ENCODE peak calls at places on chromosomes 7 and 10, in four cellular contexts. A, S, T and R are unnamed samples.

GRCh38 chr7:158645842-158646241 is 58.2 kb upstream of the PTPRN2 start:
- ATAC-seq in A (no peak), S (no peak), T (no peak), R (no peak)

GRCh38 chr7:9082203-9082602 is 648.8 kb downstream of the NXPH1 start:
- ATAC-seq in A (peak; percentile 56), S (no peak), T (no peak), R (no peak)

GRCh38 chr7:149241695-149242094 is 2.2 kb downstream of the ZNF212 start:
- ATAC-seq in A (no peak), S (no peak), T (no peak), R (no peak)

GRCh38 chr10:101292194-101293006 is 61.6 kb upstream of the BTRC start:
- ATAC-seq in A (peak; percentile 4), S (no peak), T (peak; percentile 33), R (peak; percentile 11)

GRCh38 chr10:21740989-21741388 is 207.0 kb downstream of the MLLT10 start:
- ATAC-seq in A (no peak), S (no peak), T (no peak), R (no peak)

GRCh38 chr7:97026705-97027426 is 2.2 kb upstream of the DLX5 start:
- ATAC-seq in A (no peak), S (peak; percentile 25), T (peak; percentile 54), R (no peak)

GRCh38 chr7:47659664-47660462 is 78.0 kb upstream of the TNS3 start:
- ATAC-seq in A (no peak), S (no peak), T (no peak), R (no peak)

GRCh38 chr10:4678023-4678950 is 147.7 kb upstream of the AKR1E2 start:
- ATAC-seq in A (no peak), S (no peak), T (peak; percentile 63), R (peak; percentile 87)

GRCh38 chr7:75971961-75972763 is 22.2 kb downstream of the TMEM120A start:
- ATAC-seq in A (peak; percentile 91), S (no peak), T (peak; percentile 53), R (peak; percentile 77)

GRCh38 chr10:484441-484924 is 205.0 kb downstream of the DIP2C start:
- ATAC-seq in A (peak; percentile 80), S (peak; percentile 88), T (peak; percentile 27), R (peak; percentile 48)

GRCh38 chr7:143248781-143249354 is 14.4 kb upstream of the GSTK1 start:
- ATAC-seq in A (no peak), S (no peak), T (no peak), R (no peak)

GRCh38 chr10:114920459-114920858 is 17.5 kb upstream of the TRUB1 start:
- ATAC-seq in A (no peak), S (no peak), T (no peak), R (no peak)

GRCh38 chr10:96390460-96390864 is 31.7 kb upstream of the OPALIN start:
- ATAC-seq in A (no peak), S (no peak), T (no peak), R (peak; percentile 89)

GRCh38 chr7:120404042-120404441 is 131.1 kb downstream of the KCND2 start:
- ATAC-seq in A (no peak), S (peak; percentile 50), T (no peak), R (no peak)

GRCh38 chr10:102341038-102341688 is 54.3 kb upstream of the NFKB2 start:
- ATAC-seq in A (no peak), S (peak; percentile 40), T (no peak), R (no peak)

GRCh38 chr10:129605986-129606518 is 139.0 kb downstream of the MGMT start:
- ATAC-seq in A (peak; percentile 44), S (peak; percentile 62), T (no peak), R (no peak)

GRCh38 chr7:26237035-26237807 is 35.7 kb downstream of the CBX3 start:
- ATAC-seq in A (no peak), S (no peak), T (no peak), R (no peak)

GRCh38 chr7:115409682-115410426 is 488.0 kb downstream of the MDFIC start:
- ATAC-seq in A (no peak), S (peak; percentile 53), T (no peak), R (no peak)

GRCh38 chr7:28181921-28182517 is 1.4 kb upstream of the JAZF1 start:
- ATAC-seq in A (no peak), S (no peak), T (no peak), R (no peak)

GRCh38 chr10:27504007-27504890 is at the start of gene RAB18:
- ATAC-seq in A (peak; percentile 96), S (peak; percentile 97), T (peak; percentile 99), R (peak; percentile 98)

GRCh38 chr7:2843711-2844152 is 376 bp downstream of the GNA12 start:
- ATAC-seq in A (no peak), S (peak; percentile 0), T (peak; percentile 20), R (peak; percentile 65)

GRCh38 chr7:128190051-128190640 is 50.9 kb upstream of the LEP start:
- ATAC-seq in A (no peak), S (no peak), T (no peak), R (no peak)

GRCh38 chr7:66246549-66247171 is 41.5 kb downstream of the TPST1 start:
- ATAC-seq in A (peak; percentile 55), S (no peak), T (no peak), R (no peak)
- H3K27ac ChIP-seq in A (no peak overlapping the region), S (no peak overlapping the region), T (no peak overlapping the region), R (no peak overlapping the region)

DNA sequence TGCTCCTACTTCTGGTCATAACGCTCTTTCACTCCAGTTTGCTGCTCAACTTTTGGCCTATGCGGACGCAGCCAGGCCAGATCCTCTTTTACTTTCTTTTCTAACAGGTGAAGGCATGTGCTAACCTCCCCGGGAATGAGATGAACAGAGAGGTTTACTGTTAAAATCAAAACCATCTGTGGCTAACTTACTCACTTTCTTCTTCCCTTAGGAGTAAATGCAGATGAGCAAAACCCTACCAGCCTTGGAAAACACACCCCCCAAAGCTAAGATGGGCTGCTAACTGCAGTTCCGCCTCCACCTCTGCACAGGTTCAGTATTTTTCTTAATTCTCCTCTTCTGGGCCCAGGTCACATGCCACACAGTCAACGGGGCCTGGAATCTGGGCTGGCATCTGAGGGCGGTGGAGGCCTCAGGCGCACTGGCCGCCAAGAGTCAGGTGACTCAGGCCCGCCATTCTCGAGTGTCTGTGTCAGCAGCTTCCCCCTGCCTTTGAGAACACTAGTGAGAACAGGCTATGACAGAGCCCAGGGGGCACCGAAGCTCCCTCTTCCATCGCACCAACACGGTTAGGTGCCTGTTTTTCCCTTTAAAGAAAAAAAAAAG is 11.1 kb downstream of the FAM53B start:
- ATAC-seq in A (no peak), S (peak; percentile 85), T (peak; percentile 21), R (peak; percentile 61)
- TF ChIP-seq POLR2AphosphoS5 in A (no peak), S (peak; percentile 36), T (no peak), R (no peak)

GRCh38 chr7:87317691-87318245 is 27.7 kb upstream of the CROT start:
- ATAC-seq in A (no peak), S (no peak), T (no peak), R (no peak)

GRCh38 chr7:87316097-87316700 is 29.3 kb upstream of the CROT start:
- ATAC-seq in A (no peak), S (peak; percentile 90), T (no peak), R (no peak)

GRCh38 chr7:87312215-87312865 is 33.1 kb upstream of the CROT start:
- ATAC-seq in A (peak; percentile 88), S (peak; percentile 81), T (peak; percentile 88), R (peak; percentile 69)

GRCh38 chr7:87318741-87319140 is 26.7 kb upstream of the CROT start:
- ATAC-seq in A (no peak), S (no peak), T (no peak), R (no peak)

GRCh38 chr7:87316846-87317545 is 28.5 kb upstream of the CROT start:
- ATAC-seq in A (no peak), S (peak; percentile 13), T (no peak), R (no peak)
- H3K27ac ChIP-seq in A (no peak overlapping the region), S (no peak overlapping the region), T (peak overlapping the region; percentile 6), R (no peak overlapping the region)

DNA sequence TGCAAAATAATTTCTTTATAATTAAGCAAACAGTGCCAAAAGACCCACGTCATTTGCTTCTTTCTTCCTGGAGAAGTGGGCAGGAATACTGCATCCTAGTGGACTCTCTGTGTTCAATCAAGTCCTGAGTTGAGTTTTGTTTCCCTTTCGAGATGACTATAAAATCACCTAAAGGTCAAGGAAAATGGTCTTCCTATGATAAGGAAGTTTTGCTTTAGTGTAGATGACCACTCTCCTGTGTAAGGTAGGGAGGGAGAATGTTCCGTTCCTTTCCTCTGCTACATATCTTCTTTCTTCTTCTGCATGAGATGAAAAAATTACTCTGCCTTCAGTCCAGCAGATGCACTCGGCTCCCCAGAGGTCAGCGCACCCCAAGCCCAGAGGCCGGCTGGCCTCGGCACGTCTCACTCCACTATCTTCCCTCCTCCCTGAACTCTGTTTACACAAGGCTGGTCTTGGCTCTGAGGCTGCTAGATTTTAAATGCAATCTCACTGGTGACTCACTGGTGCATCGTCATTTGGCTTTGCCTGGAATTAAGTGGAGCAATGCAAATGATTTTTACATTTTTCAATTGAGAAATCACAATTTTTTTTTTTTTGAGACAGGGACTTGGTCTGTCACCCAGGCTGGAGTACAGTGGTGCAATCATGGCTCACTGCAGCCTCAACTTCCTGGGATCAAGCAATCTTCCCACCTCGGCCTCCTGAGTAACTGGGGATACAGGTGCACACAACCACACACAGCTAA is 18.6 kb upstream of the VDAC2 start:
- ATAC-seq in A (no peak), S (no peak), T (peak; percentile 93), R (peak; percentile 97)
- TF ChIP-seq POLR2AphosphoS5 in A (no peak), S (no peak), T (peak; percentile 80), R (peak; percentile 96)

DNA sequence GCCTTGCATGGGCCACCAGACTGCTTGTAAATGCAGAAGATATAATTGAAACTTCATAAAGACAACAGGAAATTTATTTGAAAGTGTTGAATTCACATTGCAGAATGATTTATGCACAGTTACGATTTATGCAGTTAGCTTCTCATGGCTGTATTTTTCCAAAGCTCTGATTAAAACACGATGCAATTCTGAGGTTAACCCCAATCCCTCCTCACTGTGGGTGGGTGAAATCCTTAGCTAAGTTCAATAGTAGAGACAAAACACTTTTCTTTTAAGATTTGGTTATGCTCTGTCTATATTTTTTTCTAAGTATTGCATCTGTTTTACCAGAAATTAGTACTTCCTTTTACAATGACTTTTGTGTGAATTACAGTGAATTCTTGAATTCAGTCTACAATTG is 728.8 kb upstream of the IGFBP3 start:
- ATAC-seq in A (no peak), S (no peak), T (no peak), R (no peak)
- H3K27ac ChIP-seq in A (no peak overlapping the region), S (no peak overlapping the region), T (no peak overlapping the region), R (no peak overlapping the region)

DNA sequence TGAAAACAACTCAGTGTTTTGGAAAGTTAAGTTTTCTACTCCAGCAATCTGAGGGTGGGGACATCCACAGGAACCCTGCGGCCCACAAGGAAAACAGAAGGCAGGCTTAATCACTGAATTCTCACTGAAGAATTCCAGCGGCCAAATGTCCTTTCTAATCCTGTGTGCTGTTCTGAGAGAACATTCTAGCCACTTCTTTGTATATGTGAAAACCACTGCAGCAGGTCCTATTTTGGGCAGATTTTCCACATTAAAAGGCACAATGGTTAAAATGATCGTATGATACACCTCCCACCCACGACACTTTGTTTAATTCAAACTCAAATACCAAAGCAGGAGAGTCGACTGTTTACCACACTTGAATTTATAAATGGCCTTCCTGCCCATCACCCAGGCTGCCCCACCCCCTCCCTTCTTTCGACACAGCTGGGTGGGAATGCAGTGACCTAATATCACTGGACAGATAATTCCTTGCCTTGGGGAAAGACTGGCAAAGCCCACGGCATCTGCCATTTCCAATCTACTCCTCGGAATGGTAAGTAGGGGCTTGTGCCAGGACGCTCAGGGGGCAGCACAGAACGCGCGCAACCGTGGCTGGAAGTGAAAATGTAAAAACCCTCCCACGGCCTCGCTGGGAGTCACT is 67.0 kb downstream of the CTBP2 start:
- ATAC-seq in A (no peak), S (no peak), T (peak; percentile 69), R (peak; percentile 88)
- TF ChIP-seq POLR2AphosphoS5 in A (no peak), S (no peak), T (peak; percentile 31), R (peak; percentile 89)

GRCh38 chr10:74035324-74035723 is 37.4 kb downstream of the VCL start:
- ATAC-seq in A (no peak), S (no peak), T (no peak), R (no peak)
- H3K27ac ChIP-seq in A (no peak overlapping the region), S (no peak overlapping the region), T (peak overlapping the region; percentile 44), R (peak overlapping the region; percentile 41)

GRCh38 chr7:126755381-126755780 is 497.4 kb downstream of the GRM8 start:
- ATAC-seq in A (no peak), S (no peak), T (no peak), R (no peak)
- TF ChIP-seq POLR2AphosphoS5 in A (no peak), S (no peak), T (no peak), R (no peak)